ENCODE peak calls at places on chromosomes 16 and 17, in eight cellular contexts. I, C, J, R, S, A, G and H are unnamed samples.

GRCh38 chr17:76726766-76727718 is at the start of gene METTL23:
- DNase-seq in I (peak), C (peak), J (peak), R (peak), S (peak), A (peak), G (peak), H (no peak)

GRCh38 chr16:48284772-48285409 is 37.6 kb upstream of the ABCC11 start:
- DNase-seq in I (no peak), C (no peak), J (no peak), R (no peak), S (no peak), A (no peak), G (no peak), H (no peak)

GRCh38 chr17:68169840-68170239 is 78.0 kb upstream of the AMZ2 start:
- DNase-seq in I (no peak), C (no peak), J (no peak), R (no peak), S (no peak), A (no peak), G (no peak), H (no peak)

GRCh38 chr16:2740476-2740875 is 12.0 kb upstream of the SRRM2 start:
- DNase-seq in I (no peak), C (no peak), J (no peak), R (no peak), S (no peak), A (no peak), G (no peak), H (no peak)

GRCh38 chr17:16406742-16407674 is 8.4 kb upstream of the TRPV2 start:
- DNase-seq in I (no peak), C (no peak), J (no peak), R (peak), S (no peak), A (no peak), G (peak), H (no peak)

GRCh38 chr17:35337364-35337763 is 36.1 kb downstream of the SLFN11 start:
- DNase-seq in I (no peak), C (no peak), J (no peak), R (no peak), S (no peak), A (no peak), G (no peak), H (no peak)

GRCh38 chr17:61402978-61403845 is 3.6 kb downstream of the TBX2 start:
- DNase-seq in I (no peak), C (no peak), J (no peak), R (no peak), S (no peak), A (no peak), G (no peak), H (no peak)

GRCh38 chr17:73387746-73388577 is 76.2 kb upstream of the CDC42EP4 start:
- DNase-seq in I (no peak), C (no peak), J (no peak), R (no peak), S (no peak), A (no peak), G (no peak), H (no peak)

GRCh38 chr16:88941051-88941932 is 35.7 kb downstream of the CBFA2T3 start:
- DNase-seq in I (peak), C (no peak), J (no peak), R (no peak), S (no peak), A (no peak), G (no peak), H (no peak)

GRCh38 chr16:12811441-12812198 is 7.9 kb upstream of the CPPED1 start:
- DNase-seq in I (no peak), C (no peak), J (no peak), R (no peak), S (no peak), A (no peak), G (no peak), H (no peak)

GRCh38 chr17:16991349-16992009 is 19.6 kb upstream of the TNFRSF13B start:
- DNase-seq in I (peak), C (peak), J (peak), R (peak), S (peak), A (peak), G (peak), H (no peak)

GRCh38 chr17:45873728-45874127 is 20.6 kb upstream of the MAPT start:
- DNase-seq in I (no peak), C (peak), J (peak), R (no peak), S (no peak), A (peak), G (no peak), H (no peak)

GRCh38 chr17:37438141-37438540 is 31.5 kb downstream of the TADA2A start:
- DNase-seq in I (no peak), C (no peak), J (no peak), R (no peak), S (no peak), A (peak), G (no peak), H (no peak)

GRCh38 chr17:16872836-16873653 is 98.9 kb downstream of the TNFRSF13B start:
- DNase-seq in I (no peak), C (peak), J (peak), R (peak), S (no peak), A (peak), G (peak), H (no peak)

GRCh38 chr16:68242085-68242484 is 3.1 kb upstream of the PLA2G15 start:
- DNase-seq in I (no peak), C (no peak), J (no peak), R (no peak), S (no peak), A (no peak), G (no peak), H (no peak)

GRCh38 chr17:45812102-45812501 is 28.0 kb downstream of the CRHR1 start:
- DNase-seq in I (no peak), C (no peak), J (no peak), R (no peak), S (no peak), A (peak), G (no peak), H (no peak)

GRCh38 chr16:84040823-84041391 is 1.7 kb downstream of the SLC38A8 start:
- DNase-seq in I (no peak), C (no peak), J (no peak), R (no peak), S (no peak), A (peak), G (no peak), H (peak)

GRCh38 chr16:87324411-87325275 is 7.5 kb upstream of the C16orf95 start:
- DNase-seq in I (peak), C (peak), J (peak), R (peak), S (peak), A (peak), G (peak), H (no peak)

GRCh38 chr16:84839956-84840355 is 20.2 kb downstream of the CRISPLD2 start:
- DNase-seq in I (no peak), C (peak), J (no peak), R (no peak), S (no peak), A (no peak), G (no peak), H (peak)

GRCh38 chr17:81899514-81900166 is 2.4 kb upstream of the NPB start:
- DNase-seq in I (no peak), C (no peak), J (no peak), R (no peak), S (no peak), A (no peak), G (no peak), H (no peak)

GRCh38 chr17:32444301-32445074 is at the start of gene PSMD11:
- DNase-seq in I (peak), C (peak), J (peak), R (peak), S (peak), A (peak), G (peak), H (peak)

GRCh38 chr17:46194393-46195216 is 1.4 kb upstream of the KANSL1 start:
- DNase-seq in I (peak), C (no peak), J (no peak), R (peak), S (no peak), A (peak), G (peak), H (no peak)

GRCh38 chr17:29573871-29574731 is 5.6 kb downstream of the TP53I13 start:
- DNase-seq in I (no peak), C (no peak), J (no peak), R (no peak), S (no peak), A (no peak), G (no peak), H (no peak)

GRCh38 chr16:85475233-85475632 is 137.9 kb upstream of the GSE1 start:
- DNase-seq in I (no peak), C (no peak), J (no peak), R (no peak), S (no peak), A (peak), G (no peak), H (no peak)

GRCh38 chr17:76993636-76994035 is 125.4 kb downstream of the MGAT5B start:
- DNase-seq in I (no peak), C (no peak), J (no peak), R (no peak), S (no peak), A (no peak), G (no peak), H (no peak)

GRCh38 chr17:65556014-65556909 is 5.2 kb downstream of the AXIN2 start:
- DNase-seq in I (no peak), C (peak), J (peak), R (peak), S (peak), A (peak), G (peak), H (no peak)

GRCh38 chr17:41308251-41308917 is 725 bp downstream of the KRTAP16-1 start:
- DNase-seq in I (peak), C (no peak), J (peak), R (no peak), S (no peak), A (no peak), G (no peak), H (no peak)

GRCh38 chr17:76884995-76885896 is 17.0 kb downstream of the MGAT5B start:
- DNase-seq in I (no peak), C (no peak), J (no peak), R (no peak), S (no peak), A (no peak), G (no peak), H (no peak)

GRCh38 chr17:27879987-27880608 is 13.1 kb downstream of the LYRM9 start:
- DNase-seq in I (peak), C (peak), J (peak), R (peak), S (peak), A (peak), G (peak), H (no peak)

GRCh38 chr17:21551081-21551881 is 141.0 kb upstream of the KCNJ18 start:
- DNase-seq in I (peak), C (peak), J (peak), R (peak), S (peak), A (peak), G (peak), H (peak)

GRCh38 chr17:63997341-63998048 is 656 bp upstream of the PRR29 start:
- DNase-seq in I (no peak), C (no peak), J (no peak), R (no peak), S (no peak), A (no peak), G (peak), H (no peak)

GRCh38 chr16:47046726-47047602 is 73.5 kb upstream of the DNAJA2 start:
- DNase-seq in I (no peak), C (no peak), J (no peak), R (no peak), S (no peak), A (no peak), G (no peak), H (no peak)

GRCh38 chr16:85401917-85402766 is 211.0 kb upstream of the GSE1 start:
- DNase-seq in I (no peak), C (no peak), J (no peak), R (no peak), S (no peak), A (no peak), G (peak), H (no peak)

GRCh38 chr17:76537578-76538280 is at the start of gene CYGB:
- DNase-seq in I (peak), C (no peak), J (no peak), R (peak), S (no peak), A (no peak), G (no peak), H (no peak)

GRCh38 chr17:83109793-83110645 is 30.6 kb downstream of the METRNL start:
- DNase-seq in I (no peak), C (peak), J (no peak), R (peak), S (no peak), A (peak), G (no peak), H (peak)